ENCODE peak calls at places on chromosome 1, in four cellular contexts. S is sciatic nerve; Z is stimulated activated CD4-positive, alpha-beta T cell treated with anti-CD3 and anti-CD28 coated beads, Interleukin-1b, Interleukin-23, amount 100 ng/mL, for 4 hours; A is NCI-H510A. V is an unnamed sample.
A peak's percentile ranks its signal among the peaks of the same experiment; 100 is the strongest.

GRCh38 chr1:214102907-214103306 is 115.1 kb downstream of the PROX1 start:
- DNase-seq in S (no peak), Z (no peak), A (no peak), V (no peak)

GRCh38 chr1:100358210-100358609 is 5.9 kb downstream of the CDC14A start:
- DNase-seq in S (no peak), Z (no peak), A (no peak), V (no peak)

GRCh38 chr1:207649204-207649753 is 4.3 kb downstream of the CR1L start:
- DNase-seq in S (no peak), Z (no peak), A (no peak), V (no peak)

GRCh38 chr1:38923607-38924006 is 18.0 kb downstream of the RHBDL2 start:
- DNase-seq in S (no peak), Z (no peak), A (no peak), V (no peak)

GRCh38 chr1:202210370-202210769 is 16.8 kb downstream of the LGR6 start:
- DNase-seq in S (no peak), Z (no peak), A (peak; percentile 55), V (no peak)

GRCh38 chr1:92961896-92962752 is 862 bp upstream of the DIPK1A start:
- DNase-seq in S (peak; percentile 64), Z (peak; percentile 59), A (no peak), V (peak; percentile 80)

GRCh38 chr1:183070923-183071618 is 47.9 kb downstream of the LAMC1 start:
- DNase-seq in S (no peak), Z (no peak), A (no peak), V (peak; percentile 64)

GRCh38 chr1:3553940-3554223 is 57.4 kb downstream of the MEGF6 start:
- DNase-seq in S (no peak), Z (no peak), A (no peak), V (no peak)

GRCh38 chr1:233627823-233628222 is 13.9 kb downstream of the KCNK1 start:
- DNase-seq in S (no peak), Z (no peak), A (no peak), V (no peak)